ENCODE peak calls at places on chromosomes 12 and 14, in eight cellular contexts. F is IMR-90, L is stomach, I is Peyer's patch, N is transverse colon, Q is lower lobe of right lung, K is mammary epithelial cell, V is H7. G is an unnamed sample. For H3K36me3, the result is how much of the 10 kb centered on the place peaks cover.

GRCh38 chr12:67068204-67068731 is 200.9 kb upstream of the CAND1 start:
- DNase-seq in F (no peak), L (no peak), I (no peak), N (peak), Q (no peak), K (peak), V (peak), G (peak)

GRCh38 chr12:2489266-2489665 is 305.5 kb upstream of the FKBP4 start:
- DNase-seq in F (no peak), L (no peak), I (no peak), N (no peak), Q (no peak), K (no peak), V (peak), G (no peak)

GRCh38 chr14:82725188-82725587 is 1191.5 kb upstream of the SEL1L start:
- DNase-seq in F (no peak), L (no peak), I (no peak), N (no peak), Q (no peak), K (no peak), V (no peak), G (no peak)

GRCh38 chr12:122870163-122870842 is 25.6 kb downstream of the VPS37B start:
- DNase-seq in F (no peak), L (peak), I (peak), N (no peak), Q (no peak), K (no peak), V (no peak), G (no peak)

GRCh38 chr14:49942090-49942489 is 49.2 kb downstream of the ARF6 start:
- DNase-seq in F (no peak), L (no peak), I (no peak), N (no peak), Q (no peak), K (no peak), V (no peak), G (no peak)

GRCh38 chr14:93045211-93045674 is 70.5 kb downstream of the ITPK1 start:
- DNase-seq in F (no peak), L (no peak), I (no peak), N (no peak), Q (no peak), K (no peak), V (peak), G (no peak)

GRCh38 chr12:10632226-10632625 is 18.8 kb upstream of the MAGOHB start:
- DNase-seq in F (peak), L (no peak), I (no peak), N (no peak), Q (no peak), K (no peak), V (no peak), G (no peak)

GRCh38 chr12:98653866-98654493 is 8.9 kb downstream of the APAF1 start:
- DNase-seq in F (peak), L (no peak), I (no peak), N (no peak), Q (no peak), K (peak), V (peak), G (no peak)

GRCh38 chr14:68649461-68650189 is 143.2 kb downstream of the ZFP36L1 start:
- DNase-seq in F (peak), L (no peak), I (no peak), N (no peak), Q (no peak), K (no peak), V (no peak), G (no peak)

GRCh38 chr14:23539209-23539866 is 12.2 kb downstream of the ZFHX2 start:
- DNase-seq in F (peak), L (no peak), I (no peak), N (no peak), Q (no peak), K (peak), V (peak), G (no peak)

GRCh38 chr12:46372131-46372851 is at the start of gene SLC38A2:
- DNase-seq in F (peak), L (peak), I (peak), N (peak), Q (peak), K (peak), V (peak), G (peak)

DNA sequence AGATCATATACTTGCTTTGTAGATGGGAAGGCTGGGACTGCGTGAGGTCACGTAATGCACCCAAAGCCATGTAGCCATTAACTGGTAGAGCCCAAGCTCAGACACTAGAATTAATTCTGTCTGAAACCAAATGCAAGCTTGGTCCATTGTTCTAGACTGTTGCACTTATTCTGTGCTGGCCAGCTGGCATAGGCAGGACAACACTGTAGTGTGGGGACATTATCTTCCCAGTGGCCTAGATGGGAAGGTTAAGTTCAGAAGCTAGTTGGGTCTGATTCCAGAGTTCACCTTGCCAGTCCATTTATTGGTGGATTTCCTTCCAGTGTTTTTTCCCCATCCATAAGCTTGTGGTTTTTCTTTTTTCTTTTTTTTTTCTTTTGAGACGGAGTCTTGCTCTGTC is 39.1 kb downstream of the KLC1 start:
- DNase-seq in F (no peak), L (no peak), I (no peak), N (no peak), Q (no peak), K (no peak), V (no peak), G (no peak)
- H3K36me3 ChIP-seq in F (half or more), L (half or more), I (under half), N (half or more), Q (half or more), K (under half), V (under half), G (under half)

GRCh38 chr12:6328945-6329692 is 12.8 kb downstream of the TNFRSF1A start:
- DNase-seq in F (no peak), L (no peak), I (peak), N (no peak), Q (no peak), K (no peak), V (peak), G (no peak)

GRCh38 chr12:6328045-6328779 is 13.7 kb downstream of the TNFRSF1A start:
- DNase-seq in F (no peak), L (no peak), I (no peak), N (no peak), Q (no peak), K (no peak), V (no peak), G (no peak)

GRCh38 chr12:6330999-6331714 is 10.7 kb downstream of the TNFRSF1A start:
- DNase-seq in F (no peak), L (no peak), I (no peak), N (no peak), Q (no peak), K (no peak), V (no peak), G (no peak)

GRCh38 chr12:6329693-6330045 is 12.2 kb downstream of the TNFRSF1A start:
- DNase-seq in F (no peak), L (no peak), I (peak), N (no peak), Q (no peak), K (no peak), V (no peak), G (no peak)

DNA sequence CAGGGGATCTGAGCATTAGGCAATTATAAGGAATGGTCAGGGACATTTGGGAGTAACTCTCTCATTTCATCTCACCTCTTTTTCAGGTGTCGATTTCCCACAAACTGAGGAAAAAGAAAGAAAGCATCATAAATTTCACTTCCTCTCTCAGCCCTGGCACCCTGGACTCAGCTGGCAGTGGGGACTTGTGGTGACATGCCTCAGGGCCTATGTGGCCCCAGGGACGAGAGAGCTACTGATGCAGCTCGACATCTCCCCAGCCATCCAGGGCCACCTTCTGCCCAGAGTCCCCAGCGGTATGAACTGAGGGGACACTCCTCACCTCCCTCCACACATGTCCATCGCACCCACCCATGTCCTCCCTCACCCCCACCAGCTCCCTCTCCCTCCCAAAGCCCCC is 11.7 kb downstream of the TNFRSF1A start:
- DNase-seq in F (no peak), L (no peak), I (peak), N (no peak), Q (no peak), K (no peak), V (no peak), G (no peak)
- H3K36me3 ChIP-seq in F (half or more), L (half or more), I (under half), N (half or more), Q (half or more), K (under half), V (under half), G (under half)

GRCh38 chr14:103027451-103027850 is 29.9 kb downstream of the CDC42BPB start:
- DNase-seq in F (no peak), L (no peak), I (no peak), N (no peak), Q (no peak), K (no peak), V (no peak), G (no peak)
- H3K36me3 ChIP-seq in F (under half), L (under half), I (under half), N (under half), Q (under half), K (under half), V (under half), G (under half)

GRCh38 chr12:130948751-130949150 is 5.0 kb upstream of the ADGRD1 start:
- DNase-seq in F (no peak), L (no peak), I (no peak), N (no peak), Q (no peak), K (no peak), V (no peak), G (no peak)
- H3K36me3 ChIP-seq in F (under half), L (under half), I (under half), N (under half), Q (under half), K (under half), V (under half), G (under half)

DNA sequence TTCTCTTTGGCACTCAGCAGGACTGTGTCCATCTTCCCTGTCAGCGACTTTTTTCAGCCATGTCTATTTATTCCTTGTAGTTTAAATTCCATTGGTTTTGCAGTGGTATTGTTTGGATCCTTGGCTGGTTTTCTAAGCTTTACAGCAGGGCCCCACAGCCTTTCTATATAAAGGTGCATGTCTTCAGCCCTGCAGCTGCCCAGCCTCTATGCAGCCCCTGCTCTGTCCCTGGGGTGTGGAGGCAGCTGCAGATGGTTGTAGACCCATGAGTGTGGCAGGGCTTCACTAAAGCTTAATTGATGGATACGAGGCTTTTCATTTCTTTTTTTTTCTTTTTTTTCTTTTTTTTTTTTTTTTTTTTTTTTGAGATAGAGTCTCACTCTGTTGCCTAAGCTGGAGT is 29.7 kb downstream of the SFSWAP start:
- DNase-seq in F (no peak), L (no peak), I (no peak), N (no peak), Q (no peak), K (no peak), V (no peak), G (no peak)
- H3K36me3 ChIP-seq in F (under half), L (under half), I (under half), N (under half), Q (half or more), K (under half), V (under half), G (under half)

GRCh38 chr12:59070534-59070933 is 150.2 kb upstream of the LRIG3 start:
- DNase-seq in F (no peak), L (no peak), I (no peak), N (no peak), Q (no peak), K (no peak), V (no peak), G (no peak)
- H3K36me3 ChIP-seq in F (under half), L (under half), I (under half), N (under half), Q (under half), K (under half), V (under half), G (under half)

DNA sequence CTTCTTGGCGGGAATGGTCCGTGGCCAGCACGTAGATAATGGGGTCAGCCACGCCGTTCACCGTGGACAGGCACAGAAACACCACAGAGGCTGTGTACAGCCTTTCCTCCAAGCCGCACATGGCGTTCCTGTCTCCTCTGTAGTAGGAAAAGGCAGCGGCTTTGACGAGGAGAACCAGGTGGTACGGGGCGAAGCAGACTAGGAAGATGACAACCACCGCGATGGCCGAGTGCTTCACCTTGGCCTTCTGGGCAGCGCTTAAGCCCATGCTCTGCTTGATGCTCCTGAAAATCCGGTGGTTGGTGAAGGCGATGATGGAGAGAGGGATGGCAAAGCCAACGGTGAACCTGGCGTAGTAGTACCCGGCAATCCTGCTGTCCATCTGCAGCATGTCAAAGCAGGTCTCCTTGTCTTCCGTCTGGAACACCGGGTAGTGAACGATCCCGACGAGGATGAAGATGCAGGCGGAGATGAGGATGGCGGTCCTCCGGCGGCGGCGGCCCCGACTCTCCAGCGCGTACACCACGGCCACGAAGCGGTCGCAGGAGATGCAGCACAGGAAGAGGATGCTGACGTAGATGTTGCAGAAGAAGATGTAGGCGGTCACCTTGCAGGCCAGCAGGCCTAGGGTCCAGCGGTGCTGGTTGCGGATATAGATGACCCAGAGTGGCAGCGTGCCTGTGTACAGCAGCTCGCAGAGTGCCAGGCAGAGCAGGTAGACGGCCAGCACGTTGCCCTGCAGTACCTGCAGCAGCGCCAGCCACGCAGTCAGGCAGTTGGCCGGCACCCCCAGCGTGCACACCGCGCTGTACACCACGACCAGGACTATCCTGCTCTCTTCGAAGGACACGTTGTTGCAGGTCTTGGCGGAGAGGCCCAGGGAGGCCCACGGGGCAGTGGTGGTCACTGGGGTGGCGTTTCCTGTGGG is 13.8 kb downstream of the GPR132 start:
- DNase-seq in F (no peak), L (no peak), I (no peak), N (no peak), Q (peak), K (no peak), V (peak), G (no peak)
- H3K36me3 ChIP-seq in F (under half), L (under half), I (under half), N (under half), Q (under half), K (under half), V (under half), G (under half)

G was measured in CD8-positive, alpha-beta T cell.